ENCODE peak calls at places on chromosome 19, in eight cellular contexts. F is AG09319, O is heart right ventricle, R is suprapubic skin, G is lung, L is tibial nerve, Q is pancreas, N is HL-60. B is an unnamed sample.

GRCh38 chr19:38003427-38004099 is 96.6 kb downstream of the SIPA1L3 start:
- DNase-seq in F (peak), O (peak), R (peak), G (peak), L (peak), Q (peak), N (no peak), B (peak)

GRCh38 chr19:3646336-3647092 is 19.9 kb upstream of the CACTIN start:
- DNase-seq in F (no peak), O (no peak), R (no peak), G (no peak), L (no peak), Q (no peak), N (no peak), B (no peak)

GRCh38 chr19:1929051-1929742 is 11.8 kb upstream of the CSNK1G2 start:
- DNase-seq in F (no peak), O (peak), R (no peak), G (peak), L (peak), Q (peak), N (no peak), B (peak)

GRCh38 chr19:45484273-45484945 is 12.4 kb downstream of the RTN2 start:
- DNase-seq in F (no peak), O (no peak), R (peak), G (no peak), L (no peak), Q (no peak), N (no peak), B (no peak)

GRCh38 chr19:29837448-29837961 is 25.7 kb downstream of the CCNE1 start:
- DNase-seq in F (no peak), O (no peak), R (peak), G (no peak), L (no peak), Q (no peak), N (no peak), B (peak)

GRCh38 chr19:35715981-35716734 is 1.6 kb upstream of the KMT2B start:
- DNase-seq in F (no peak), O (peak), R (no peak), G (peak), L (no peak), Q (peak), N (no peak), B (peak)

GRCh38 chr19:1690570-1691307 is 38.3 kb upstream of the TCF3 start:
- DNase-seq in F (no peak), O (no peak), R (no peak), G (peak), L (no peak), Q (no peak), N (peak), B (peak)

GRCh38 chr19:18441804-18442788 is 4.2 kb upstream of the ISYNA1 start:
- DNase-seq in F (no peak), O (no peak), R (no peak), G (no peak), L (no peak), Q (no peak), N (no peak), B (peak)

GRCh38 chr19:15378529-15379082 is 981 bp downstream of the AKAP8 start:
- DNase-seq in F (no peak), O (no peak), R (peak), G (peak), L (no peak), Q (no peak), N (no peak), B (peak)

GRCh38 chr19:4077800-4078683 is 11.3 kb upstream of the ZBTB7A start:
- DNase-seq in F (no peak), O (peak), R (peak), G (no peak), L (peak), Q (no peak), N (peak), B (peak)

GRCh38 chr19:45362291-45362690 is 8.1 kb downstream of the ERCC2 start:
- DNase-seq in F (no peak), O (no peak), R (no peak), G (no peak), L (no peak), Q (no peak), N (no peak), B (no peak)

GRCh38 chr19:47776568-47776967 is 1.9 kb upstream of the SELENOW start:
- DNase-seq in F (no peak), O (no peak), R (no peak), G (no peak), L (no peak), Q (no peak), N (no peak), B (no peak)

GRCh38 chr19:19532806-19533701 is 4.3 kb downstream of the YJEFN3 start:
- DNase-seq in F (no peak), O (no peak), R (peak), G (no peak), L (no peak), Q (no peak), N (no peak), B (no peak)

GRCh38 chr19:19535311-19536191 is 2.5 kb upstream of the CILP2 start:
- DNase-seq in F (no peak), O (no peak), R (no peak), G (no peak), L (no peak), Q (no peak), N (no peak), B (no peak)

GRCh38 chr19:19531951-19532805 is 3.5 kb downstream of the YJEFN3 start:
- DNase-seq in F (no peak), O (peak), R (peak), G (peak), L (peak), Q (peak), N (peak), B (peak)

GRCh38 chr19:19534556-19535265 is 3.4 kb upstream of the CILP2 start:
- DNase-seq in F (no peak), O (no peak), R (no peak), G (no peak), L (no peak), Q (no peak), N (no peak), B (no peak)

GRCh38 chr19:19533826-19534225 is 4.2 kb upstream of the CILP2 start:
- DNase-seq in F (no peak), O (no peak), R (peak), G (no peak), L (no peak), Q (no peak), N (no peak), B (no peak)
- TF ChIP-seq CTCF in F (no peak), O (no peak), R (no peak), G (no peak), L (no peak), Q (no peak), N (no peak), B (no peak)

DNA sequence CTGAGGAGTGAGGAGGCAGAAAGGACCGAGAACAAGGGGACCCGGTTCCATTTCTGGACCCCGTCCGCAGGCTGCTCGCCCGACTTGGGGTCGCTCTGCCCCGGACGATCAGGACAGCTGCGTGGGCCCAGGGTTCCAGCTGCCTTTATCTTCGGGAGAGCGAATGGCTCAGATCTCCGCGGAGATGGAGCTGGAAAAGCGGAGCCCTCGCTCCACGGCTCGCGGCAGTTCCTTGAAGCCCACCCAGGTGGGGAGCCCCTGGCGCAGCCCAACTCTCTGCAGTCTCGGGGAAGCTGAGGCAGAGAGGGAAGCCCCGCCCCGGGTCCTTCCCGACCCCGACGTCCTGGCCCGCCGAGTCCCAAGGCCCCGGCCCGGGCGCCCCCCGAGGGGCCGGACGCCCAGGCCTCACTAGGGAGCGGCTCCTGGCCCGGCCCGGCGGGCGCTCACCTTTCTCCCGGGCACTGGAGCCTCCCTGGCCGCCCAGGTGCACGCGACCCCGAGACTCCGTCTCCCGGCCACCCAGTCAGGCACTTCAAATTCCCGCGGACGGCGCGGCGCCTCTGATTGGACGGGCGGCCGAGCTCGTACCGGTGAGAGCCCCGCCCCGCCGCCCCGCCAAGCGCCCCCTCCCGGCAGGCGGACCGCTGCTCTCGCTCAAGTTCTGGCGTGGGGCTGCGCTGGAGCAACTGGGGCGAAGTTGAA is 485.7 kb downstream of the UQCRFS1 start:
- DNase-seq in F (no peak), O (peak), R (no peak), G (no peak), L (no peak), Q (no peak), N (no peak), B (no peak)
- TF ChIP-seq CTCF in F (peak), O (no peak), R (no peak), G (no peak), L (no peak), Q (no peak), N (no peak), B (no peak)

DNA sequence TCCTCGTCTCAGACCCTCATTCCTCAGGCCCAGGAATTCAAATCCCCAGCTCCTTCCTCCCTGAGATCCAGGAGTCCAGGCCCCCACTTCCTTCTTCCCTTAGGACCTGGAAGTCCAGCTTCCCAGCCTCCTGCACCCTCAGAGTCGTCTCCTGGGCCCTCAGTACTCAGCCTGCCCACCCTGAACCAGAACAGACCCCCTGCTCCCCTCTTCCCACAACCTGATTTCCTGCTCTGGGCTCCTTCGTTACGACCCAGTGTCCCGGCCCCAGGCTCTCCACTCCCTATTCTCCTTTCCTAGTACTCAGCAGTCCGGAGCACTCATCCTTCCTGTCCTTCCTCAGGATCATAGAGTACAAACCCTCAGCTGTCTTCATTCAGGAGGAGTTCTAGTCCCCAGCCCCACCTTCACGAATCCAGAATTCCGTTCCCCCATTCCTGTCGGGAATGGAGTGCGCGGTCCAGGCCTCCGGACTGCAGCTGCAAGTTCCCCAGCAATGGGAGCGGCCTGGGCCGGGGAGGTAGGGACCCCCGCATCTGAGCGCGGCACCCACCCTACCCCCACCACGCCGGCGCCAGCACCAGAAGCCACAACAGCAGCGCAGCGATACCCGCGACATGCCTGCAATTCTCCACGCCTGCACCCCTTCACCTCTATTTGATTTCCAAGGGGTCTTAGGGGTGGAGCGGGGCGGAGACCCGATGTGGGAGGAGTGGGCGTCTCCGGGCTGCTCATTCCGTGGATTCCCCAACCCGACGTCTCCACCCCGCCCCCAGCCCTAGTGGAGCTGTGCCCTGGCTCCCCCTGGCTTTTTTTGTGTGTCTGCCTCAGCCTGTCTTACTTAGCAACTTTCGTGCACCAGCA is 12.7 kb downstream of the EGLN2 start:
- DNase-seq in F (no peak), O (no peak), R (peak), G (no peak), L (no peak), Q (no peak), N (no peak), B (peak)
- TF ChIP-seq CTCF in F (no peak), O (no peak), R (no peak), G (no peak), L (no peak), Q (no peak), N (no peak), B (no peak)

GRCh38 chr19:7916908-7917291 is 2.3 kb downstream of the TGFBR3L start:
- DNase-seq in F (no peak), O (no peak), R (peak), G (no peak), L (no peak), Q (peak), N (no peak), B (no peak)

GRCh38 chr19:7916137-7916907 is 1.7 kb downstream of the TGFBR3L start:
- DNase-seq in F (no peak), O (no peak), R (peak), G (no peak), L (no peak), Q (peak), N (peak), B (peak)

GRCh38 chr19:7915250-7916136 is 863 bp downstream of the TGFBR3L start:
- DNase-seq in F (no peak), O (no peak), R (no peak), G (no peak), L (no peak), Q (peak), N (no peak), B (no peak)

GRCh38 chr19:7918615-7919421 is 1.3 kb upstream of the SNAPC2 start:
- DNase-seq in F (no peak), O (no peak), R (no peak), G (no peak), L (no peak), Q (no peak), N (no peak), B (no peak)

GRCh38 chr19:7917292-7918061 is 2.7 kb upstream of the SNAPC2 start:
- DNase-seq in F (no peak), O (peak), R (no peak), G (no peak), L (no peak), Q (peak), N (no peak), B (peak)
- TF ChIP-seq CTCF in F (peak), O (peak), R (peak), G (no peak), L (peak), Q (peak), N (peak), B (peak)

DNA sequence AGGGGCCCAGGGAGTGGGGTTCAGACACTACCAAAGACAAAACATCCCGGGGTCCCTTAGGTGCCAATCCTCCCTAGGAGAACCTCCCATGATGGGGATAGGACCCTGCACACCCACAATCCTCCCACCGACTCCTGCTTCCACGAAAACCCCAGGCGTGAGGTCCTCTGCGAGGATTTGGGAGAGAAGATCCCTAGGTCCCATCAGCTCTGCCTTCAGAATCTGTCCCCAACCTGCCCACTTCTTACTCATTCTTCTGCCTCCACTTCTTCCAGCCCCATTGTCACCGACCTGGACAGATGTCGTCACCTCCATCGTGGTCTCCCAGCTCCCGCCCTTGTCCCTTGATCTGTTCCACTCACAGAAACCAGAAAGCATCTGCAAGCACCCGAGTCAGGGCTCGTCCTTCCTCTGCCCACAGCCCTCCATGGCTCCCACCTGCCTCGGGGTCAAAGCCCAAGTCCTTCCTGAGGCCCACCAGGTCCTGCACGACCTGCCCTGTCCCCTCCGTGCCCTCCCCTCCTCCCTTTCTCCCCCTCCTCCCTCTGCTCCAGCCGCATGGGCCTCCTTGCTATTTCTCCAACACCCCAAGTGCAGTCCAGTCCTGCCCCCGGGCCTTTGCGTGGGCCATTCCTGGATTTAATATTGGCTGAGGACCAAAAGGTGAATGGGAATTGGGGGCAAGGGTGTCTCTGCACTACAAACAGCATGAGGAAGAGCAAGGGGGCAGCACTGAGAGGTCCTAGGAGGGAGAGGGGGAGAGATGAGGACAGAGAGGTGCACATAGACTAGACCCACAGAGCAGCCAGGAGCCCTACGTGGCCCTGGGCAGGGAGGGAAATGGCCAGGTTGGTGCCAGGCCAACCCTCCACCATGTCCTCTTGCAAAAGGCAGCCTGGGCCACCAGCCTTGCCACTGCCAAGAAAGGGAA is 51.3 kb downstream of the PTPRS start:
- DNase-seq in F (no peak), O (no peak), R (no peak), G (no peak), L (no peak), Q (no peak), N (no peak), B (no peak)
- TF ChIP-seq CTCF in F (no peak), O (no peak), R (no peak), G (no peak), L (no peak), Q (no peak), N (no peak), B (no peak)

GRCh38 chr19:42532881-42533280 is 4.6 kb upstream of the CEACAM1 start:
- DNase-seq in F (no peak), O (no peak), R (no peak), G (no peak), L (no peak), Q (no peak), N (no peak), B (no peak)
- TF ChIP-seq CTCF in F (no peak), O (no peak), R (no peak), G (no peak), L (no peak), Q (no peak), N (no peak), B (no peak)

GRCh38 chr19:8129061-8129460 is 20.3 kb downstream of the FBN3 start:
- DNase-seq in F (no peak), O (no peak), R (no peak), G (no peak), L (no peak), Q (no peak), N (no peak), B (no peak)

GRCh38 chr19:8135946-8136618 is 13.3 kb downstream of the FBN3 start:
- DNase-seq in F (no peak), O (no peak), R (no peak), G (no peak), L (no peak), Q (no peak), N (no peak), B (no peak)

GRCh38 chr19:8128551-8128950 is 20.8 kb downstream of the FBN3 start:
- DNase-seq in F (no peak), O (no peak), R (no peak), G (no peak), L (no peak), Q (no peak), N (no peak), B (no peak)

GRCh38 chr19:8131517-8131916 is 17.9 kb downstream of the FBN3 start:
- DNase-seq in F (no peak), O (no peak), R (no peak), G (no peak), L (no peak), Q (no peak), N (no peak), B (no peak)

GRCh38 chr19:8132858-8133458 is 16.4 kb downstream of the FBN3 start:
- DNase-seq in F (no peak), O (no peak), R (no peak), G (no peak), L (no peak), Q (no peak), N (no peak), B (no peak)
- TF ChIP-seq CTCF in F (no peak), O (no peak), R (no peak), G (no peak), L (no peak), Q (no peak), N (no peak), B (no peak)

DNA sequence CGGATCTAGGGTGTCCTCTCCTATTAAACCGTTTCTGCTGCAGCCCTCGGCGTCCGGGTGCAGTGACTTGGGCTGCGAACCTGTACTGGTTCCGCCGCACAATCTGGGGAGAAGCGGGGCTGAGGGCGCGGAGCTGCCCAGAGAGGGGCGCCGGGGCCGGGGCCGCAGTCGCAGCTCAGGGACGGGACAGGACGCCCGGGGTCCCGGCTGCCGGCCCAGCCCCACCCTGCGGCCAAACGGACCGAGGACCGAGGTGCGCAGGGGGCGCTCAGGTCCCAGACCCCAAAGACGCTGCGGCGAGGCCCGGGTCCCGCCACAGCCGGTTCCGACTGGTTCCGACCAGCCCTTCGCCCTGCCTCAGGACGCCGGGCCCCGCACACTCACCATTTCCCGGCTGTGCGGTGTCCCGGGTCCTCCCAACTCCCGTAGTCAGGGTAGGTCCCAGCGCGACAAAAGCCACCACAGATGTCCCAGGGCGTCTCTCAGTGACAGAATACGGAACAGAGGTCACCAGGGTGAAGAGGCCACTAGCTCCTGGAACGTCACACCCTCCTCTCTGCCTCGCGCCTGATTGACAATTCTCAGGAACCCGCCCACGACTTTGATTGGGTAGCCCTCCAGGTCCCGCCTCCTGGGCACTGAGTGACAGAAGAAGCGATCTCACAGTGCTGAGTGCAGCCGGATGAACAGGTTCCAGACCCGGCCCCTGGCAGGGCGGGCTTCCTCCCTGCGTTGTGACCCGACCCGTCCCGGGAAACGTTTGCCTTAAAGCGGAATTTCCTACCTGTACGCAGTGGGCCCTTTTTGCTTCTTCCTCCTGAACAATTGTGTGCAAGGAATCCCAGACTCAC is at the start of gene ZNF44:
- DNase-seq in F (peak), O (peak), R (peak), G (peak), L (peak), Q (peak), N (peak), B (peak)
- TF ChIP-seq CTCF in F (no peak), O (no peak), R (no peak), G (no peak), L (no peak), Q (no peak), N (no peak), B (no peak)

B was measured in activated CD8-positive, alpha-beta T cell treated with anti-CD3 and anti-CD28 coated beads for 36 hours.